ENCODE peak calls at places on chromosomes 2 and 18, in five cellular contexts. N is sigmoid colon, P is prostate gland, V is AG09309, T is fibroblast of mammary gland. M is an unnamed sample.
A peak's percentile ranks its signal among the peaks of the same experiment; 100 is the strongest.

GRCh38 chr18:58612239-58613055 is 16.4 kb downstream of the ALPK2 start:
- DNase-seq in V (no peak), T (no peak), P (no peak), N (no peak), M (no peak)

GRCh38 chr2:73999881-74000597 is 15.3 kb downstream of the TET3 start:
- DNase-seq in T (no peak), V (no peak), P (peak; percentile 54), N (no peak), M (no peak)

GRCh38 chr2:5549061-5549601 is 143.1 kb upstream of the SOX11 start:
- DNase-seq in V (no peak), P (no peak), T (no peak), N (no peak), M (peak; percentile 85)

GRCh38 chr2:134365356-134365755 is 111.5 kb downstream of the MGAT5 start:
- DNase-seq in P (no peak), N (no peak), T (peak; percentile 22), V (no peak), M (no peak)

GRCh38 chr2:138516030-138516704 is 14.6 kb downstream of the SPOPL start:
- DNase-seq in P (no peak), V (no peak), N (no peak), T (no peak), M (peak; percentile 40)

GRCh38 chr18:32770181-32770650 is 2.6 kb downstream of the KLHL14 start:
- DNase-seq in V (no peak), N (peak; percentile 65), P (no peak), T (no peak), M (no peak)

GRCh38 chr2:137826373-137827372 is 137.6 kb upstream of the HNMT start:
- DNase-seq in T (no peak), P (no peak), V (no peak), N (no peak), M (no peak)

GRCh38 chr2:109351164-109351756 is 222.3 kb downstream of the SH3RF3 start:
- DNase-seq in N (peak; percentile 82), T (peak; percentile 89), P (peak; percentile 56), V (peak; percentile 29), M (peak; percentile 84)

GRCh38 chr2:170747921-170748320 is 22.3 kb upstream of the ERICH2 start:
- DNase-seq in T (peak; percentile 88), N (no peak), V (no peak), P (no peak), M (peak; percentile 72)

GRCh38 chr2:205273627-205274026 is 408.7 kb upstream of the NRP2 start:
- DNase-seq in T (no peak), V (no peak), N (no peak), P (no peak), M (no peak)

GRCh38 chr18:35861367-35862114 is 110.9 kb upstream of the RMP24 start:
- DNase-seq in V (no peak), P (no peak), N (no peak), T (no peak), M (peak; percentile 8)

GRCh38 chr18:69947361-69948106 is at the start of gene CD226:
- DNase-seq in P (no peak), T (no peak), N (no peak), V (no peak), M (no peak)

GRCh38 chr2:230011617-230012016 is 57.1 kb downstream of the SLC16A14 start:
- DNase-seq in P (no peak), N (no peak), V (no peak), T (peak; percentile 19), M (peak; percentile 46)

GRCh38 chr2:120743657-120744056 is 8.0 kb downstream of the GLI2 start:
- DNase-seq in T (no peak), P (no peak), V (no peak), N (no peak), M (no peak)

GRCh38 chr2:19038096-19039015 is 320.1 kb downstream of the OSR1 start:
- DNase-seq in T (peak; percentile 92), P (no peak), N (no peak), V (no peak), M (peak; percentile 83)

GRCh38 chr2:29129586-29130281 is 14.5 kb downstream of the CLIP4 start:
- DNase-seq in T (no peak), N (no peak), P (no peak), V (no peak), M (peak; percentile 28)
- H3K4me3 ChIP-seq in T (no peak overlapping the region), N (no peak overlapping the region), P (no peak overlapping the region), V (peak overlapping the region; percentile 3), M (no peak overlapping the region)

DNA sequence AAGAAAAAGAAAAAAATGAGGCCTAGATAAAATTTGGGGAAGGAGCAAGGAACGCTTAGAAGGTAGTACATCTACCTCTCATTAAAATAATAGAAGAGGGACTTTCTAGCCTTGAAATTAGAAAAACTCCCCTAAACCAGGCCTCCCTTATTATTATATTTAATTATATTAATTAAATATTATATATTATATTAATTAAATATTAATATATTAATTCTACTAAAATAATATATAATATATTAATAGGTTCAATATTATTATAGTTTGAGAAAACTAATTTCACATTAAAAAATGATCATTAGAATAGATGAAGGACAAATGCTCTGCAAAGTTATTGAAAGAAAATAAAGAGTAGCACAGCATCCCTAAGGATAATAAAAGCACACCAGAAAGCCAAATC is 449.4 kb downstream of the NBAS start:
- DNase-seq in N (no peak), V (no peak), T (no peak), P (no peak), M (no peak)
- TF ChIP-seq CTCF in N (no peak), V (no peak), T (no peak), P (no peak), M (no peak)

DNA sequence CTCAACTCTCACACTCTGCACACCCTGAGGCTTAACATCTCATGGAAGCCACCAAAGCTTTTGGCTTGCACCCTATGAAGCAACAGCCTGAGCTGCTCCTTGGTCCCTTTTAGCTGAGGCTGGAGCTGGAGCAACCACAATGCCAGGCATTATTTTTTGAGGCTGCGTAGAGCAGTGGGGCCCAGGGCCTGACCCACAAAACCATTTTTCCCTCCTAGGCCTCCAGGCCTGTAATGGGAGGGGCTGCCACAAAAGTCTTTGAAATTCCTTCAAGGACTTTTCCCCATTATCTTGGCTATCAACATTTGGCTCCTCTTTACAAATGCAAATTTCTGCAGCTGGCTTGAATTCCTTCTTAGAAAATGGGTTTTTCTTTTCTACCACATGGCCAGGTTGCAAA is 39.8 kb downstream of the CTNNA2 start:
- DNase-seq in N (no peak), T (no peak), V (no peak), P (no peak), M (no peak)
- H3K4me3 ChIP-seq in N (no peak overlapping the region), T (no peak overlapping the region), V (no peak overlapping the region), P (no peak overlapping the region), M (no peak overlapping the region)

GRCh38 chr2:31386648-31387047 is 27.9 kb downstream of the XDH start:
- DNase-seq in T (no peak), N (no peak), P (no peak), V (no peak), M (no peak)
- TF ChIP-seq CTCF in T (peak; percentile 14), N (no peak), P (no peak), V (peak; percentile 15), M (no peak)

GRCh38 chr2:97697252-97698235 is 15.8 kb upstream of the ZAP70 start:
- DNase-seq in T (peak; percentile 79), P (peak; percentile 90), N (peak; percentile 94), V (peak; percentile 28), M (peak; percentile 77)
- H3K4me3 ChIP-seq in T (no peak overlapping the region), P (no peak overlapping the region), N (no peak overlapping the region), V (no peak overlapping the region), M (no peak overlapping the region)